ENCODE peak calls at places on chromosomes 1 and 21, in five cellular contexts. U is GM12878, A is HEK293T, E is HepG2, K is H1. Q is an unnamed sample.

GRCh38 chr1:201468844-201469644 is at the start of gene PHLDA3:
- DNase-seq in U (no peak), A (peak), E (peak), K (peak), Q (no peak)

GRCh38 chr1:207833381-207833780 is 77.5 kb downstream of the CD34 start:
- DNase-seq in U (no peak), A (no peak), E (no peak), K (no peak), Q (no peak)

GRCh38 chr1:166902279-166902678 is 26.2 kb upstream of the TADA1 start:
- DNase-seq in U (no peak), A (no peak), E (no peak), K (no peak), Q (no peak)

GRCh38 chr1:145786271-145786670 is 37.6 kb downstream of the RNF115 start:
- DNase-seq in U (no peak), A (no peak), E (no peak), K (no peak), Q (no peak)

GRCh38 chr1:14261395-14261794 is 337.1 kb upstream of the KAZN start:
- DNase-seq in U (no peak), A (no peak), E (no peak), K (no peak), Q (no peak)

GRCh38 chr1:209650454-209650853 is 1.8 kb downstream of the LAMB3 start:
- DNase-seq in U (no peak), A (no peak), E (no peak), K (no peak), Q (no peak)

GRCh38 chr1:227961651-227962050 is 13.9 kb upstream of the WNT9A start:
- DNase-seq in U (no peak), A (no peak), E (no peak), K (no peak), Q (no peak)

GRCh38 chr1:37825508-37825907 is 17.5 kb upstream of the YRDC start:
- DNase-seq in U (no peak), A (no peak), E (no peak), K (no peak), Q (no peak)

GRCh38 chr1:209431813-209432442 is 151.6 kb upstream of the CAMK1G start:
- DNase-seq in U (no peak), A (no peak), E (no peak), K (no peak), Q (no peak)

GRCh38 chr1:147388969-147389368 is 146.5 kb downstream of the CHD1L start:
- DNase-seq in U (no peak), A (no peak), E (no peak), K (no peak), Q (no peak)

GRCh38 chr1:32709075-32709474 is 6.5 kb upstream of the SYNC start:
- DNase-seq in U (no peak), A (no peak), E (no peak), K (no peak), Q (no peak)

GRCh38 chr1:29282924-29283803 is 46.8 kb downstream of the PTPRU start:
- DNase-seq in U (no peak), A (peak), E (peak), K (peak), Q (peak)

GRCh38 chr1:113998361-113998760 is 19.1 kb downstream of the OLFML3 start:
- DNase-seq in U (no peak), A (no peak), E (no peak), K (no peak), Q (no peak)

GRCh38 chr21:39979321-39979720 is 112.1 kb downstream of the PCP4 start:
- DNase-seq in U (no peak), A (no peak), E (no peak), K (no peak), Q (no peak)

GRCh38 chr1:167601442-167602380 is 28.3 kb upstream of the RCSD1 start:
- DNase-seq in U (no peak), A (no peak), E (no peak), K (no peak), Q (no peak)

GRCh38 chr21:42486551-42486950 is 9.5 kb downstream of the RSPH1 start:
- DNase-seq in U (no peak), A (no peak), E (no peak), K (no peak), Q (no peak)

GRCh38 chr1:160954158-160955104 is at the start of gene ITLN2:
- DNase-seq in U (peak), A (peak), E (peak), K (no peak), Q (peak)

GRCh38 chr1:150484861-150485260 is 2.4 kb upstream of the TARS2 start:
- DNase-seq in U (no peak), A (no peak), E (peak), K (no peak), Q (no peak)

GRCh38 chr1:115746021-115746690 is 22.4 kb downstream of the CASQ2 start:
- DNase-seq in U (no peak), A (no peak), E (no peak), K (no peak), Q (no peak)

GRCh38 chr1:94253456-94254042 is 16.2 kb upstream of the ARHGAP29 start:
- DNase-seq in U (no peak), A (no peak), E (no peak), K (no peak), Q (no peak)

GRCh38 chr21:42731264-42732032 is 78.0 kb downstream of the PDE9A start:
- DNase-seq in U (no peak), A (no peak), E (no peak), K (no peak), Q (no peak)

GRCh38 chr1:107724648-107725047 is 240.3 kb downstream of the VAV3 start:
- DNase-seq in U (no peak), A (no peak), E (no peak), K (no peak), Q (no peak)

GRCh38 chr1:224529844-224530243 is 86.3 kb upstream of the CNIH3 start:
- DNase-seq in U (no peak), A (no peak), E (no peak), K (no peak), Q (no peak)

GRCh38 chr1:39214021-39214713 is 9.7 kb downstream of the MACF1 start:
- DNase-seq in U (no peak), A (no peak), E (peak), K (no peak), Q (no peak)

GRCh38 chr1:150532860-150533259 is 16.3 kb upstream of the ADAMTSL4 start:
- DNase-seq in U (no peak), A (no peak), E (no peak), K (no peak), Q (no peak)

GRCh38 chr1:91744973-91745648 is 140.8 kb downstream of the TGFBR3 start:
- DNase-seq in U (no peak), A (no peak), E (peak), K (no peak), Q (no peak)

GRCh38 chr21:16502273-16502672 is 772.5 kb downstream of the USP25 start:
- DNase-seq in U (no peak), A (no peak), E (no peak), K (no peak), Q (no peak)

GRCh38 chr1:113153116-113153803 is 80.3 kb downstream of the LRIG2 start:
- DNase-seq in U (no peak), A (no peak), E (peak), K (no peak), Q (no peak)

GRCh38 chr1:53076721-53077598 is 14.9 kb downstream of the PODN start:
- DNase-seq in U (no peak), A (no peak), E (no peak), K (no peak), Q (no peak)

GRCh38 chr1:220928725-220929297 is 49.6 kb downstream of the HLX start:
- DNase-seq in U (no peak), A (no peak), E (no peak), K (no peak), Q (no peak)

GRCh38 chr1:88683516-88683847 is 591 bp upstream of the PKN2 start:
- DNase-seq in U (no peak), A (peak), E (no peak), K (no peak), Q (no peak)

DNA sequence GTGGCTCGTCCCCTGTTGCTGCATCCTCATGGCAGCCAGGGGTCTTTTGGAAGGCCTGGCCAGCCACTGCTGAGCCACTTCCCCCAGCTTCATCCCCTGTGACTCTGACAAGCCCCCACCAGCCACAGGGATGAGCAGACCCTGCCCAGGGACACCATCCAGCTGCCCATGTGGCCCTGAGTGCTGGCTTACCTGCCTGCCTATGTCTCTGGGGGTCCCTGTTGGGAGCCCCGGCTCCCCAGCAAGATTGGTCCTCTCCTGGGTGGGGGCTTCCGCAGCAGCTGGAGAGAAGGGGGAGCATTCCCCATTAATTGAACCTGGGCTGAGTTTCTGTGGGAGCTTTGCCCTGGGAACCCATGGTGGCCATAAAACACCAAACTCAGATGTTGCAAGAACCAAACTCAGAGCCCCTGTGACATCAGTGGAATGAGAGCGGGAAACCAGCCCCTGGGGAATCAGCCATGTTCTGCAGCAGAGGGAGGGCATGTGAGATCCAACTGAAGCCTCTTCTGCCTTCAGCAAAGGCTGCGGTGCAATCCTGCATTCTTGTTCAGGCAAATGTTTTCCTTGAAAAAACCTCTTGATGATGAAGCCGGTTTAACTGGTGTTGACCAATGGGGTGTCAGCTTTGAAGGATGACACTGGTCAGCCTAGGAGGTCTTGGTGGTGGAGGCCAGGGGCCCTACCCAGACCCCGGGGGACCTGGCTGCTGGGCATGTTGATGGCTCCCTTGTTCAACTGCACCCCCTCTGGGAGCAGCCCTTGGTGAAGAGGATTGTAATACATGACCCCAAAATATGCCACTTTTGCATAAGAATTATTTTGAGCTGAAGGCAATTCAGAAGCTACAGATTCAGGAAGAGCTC is 28.3 kb upstream of the COL18A1 start:
- DNase-seq in U (no peak), A (no peak), E (no peak), K (no peak), Q (no peak)
- TF ChIP-seq SUZ12 in U (no peak), A (no peak), E (no peak), K (no peak), Q (no peak)

DNA sequence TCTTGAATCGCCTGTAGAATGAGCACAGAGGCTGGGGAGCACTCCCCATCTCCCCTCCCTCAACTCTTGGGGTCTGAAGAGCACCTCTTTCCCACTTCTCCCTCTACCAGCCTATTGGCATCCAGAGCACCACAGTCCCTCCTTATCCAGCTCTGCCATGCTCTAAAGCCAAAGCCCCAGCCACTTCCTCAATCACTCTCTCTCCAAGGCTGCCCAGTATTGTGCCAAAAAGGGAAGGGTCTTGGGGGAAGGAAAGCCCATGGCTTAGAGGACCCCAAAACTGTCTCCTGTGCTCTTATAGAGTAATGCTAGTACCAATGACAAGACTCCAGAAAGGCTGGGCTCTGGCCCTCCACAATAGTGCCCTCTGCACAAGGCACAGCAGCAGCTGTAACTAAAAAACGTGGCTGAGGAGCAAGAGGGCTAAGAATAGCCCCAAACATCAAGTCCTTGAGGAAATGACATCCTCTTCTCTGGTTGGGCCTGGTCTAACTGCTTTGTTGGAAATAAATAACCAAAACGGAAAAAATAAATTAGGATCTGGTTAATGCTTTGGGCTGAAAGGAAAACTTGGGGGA is 28.4 kb downstream of the SLC27A3 start:
- DNase-seq in U (no peak), A (no peak), E (no peak), K (no peak), Q (no peak)
- TF ChIP-seq SUZ12 in U (no peak), A (no peak), E (no peak), K (no peak), Q (no peak)

GRCh38 chr1:6208723-6209660 is 3.1 kb downstream of the RNF207 start:
- DNase-seq in U (no peak), A (no peak), E (no peak), K (no peak), Q (no peak)
- TF ChIP-seq SUZ12 in U (no peak), A (no peak), E (no peak), K (peak), Q (no peak)

DNA sequence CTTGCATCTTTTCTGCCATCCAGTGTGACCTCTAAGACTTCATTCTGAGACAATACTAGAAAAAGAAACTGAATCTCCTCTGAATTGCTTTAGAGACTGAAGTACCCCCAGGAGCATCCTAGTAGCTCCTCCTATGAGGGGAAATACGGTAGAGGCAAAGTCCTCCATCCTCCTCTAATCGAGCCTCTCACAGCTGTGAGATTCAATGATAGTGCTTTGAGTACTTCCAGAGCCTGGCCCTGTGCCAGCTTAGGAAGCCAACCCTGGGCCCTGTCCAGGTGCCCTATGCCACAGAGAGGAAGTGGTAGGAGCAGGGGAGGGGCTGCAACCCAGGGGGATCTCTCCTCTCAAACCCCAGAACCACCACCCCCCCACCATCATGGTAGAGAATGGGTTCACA is 10.7 kb downstream of the RORC start:
- DNase-seq in U (no peak), A (no peak), E (no peak), K (no peak), Q (no peak)
- TF ChIP-seq SUZ12 in U (no peak), A (no peak), E (no peak), K (no peak), Q (no peak)

GRCh38 chr21:25370311-25370744 is 237.0 kb downstream of the MRPL39 start:
- DNase-seq in U (no peak), A (no peak), E (no peak), K (no peak), Q (no peak)
- TF ChIP-seq SUZ12 in U (no peak), A (no peak), E (no peak), K (no peak), Q (no peak)

DNA sequence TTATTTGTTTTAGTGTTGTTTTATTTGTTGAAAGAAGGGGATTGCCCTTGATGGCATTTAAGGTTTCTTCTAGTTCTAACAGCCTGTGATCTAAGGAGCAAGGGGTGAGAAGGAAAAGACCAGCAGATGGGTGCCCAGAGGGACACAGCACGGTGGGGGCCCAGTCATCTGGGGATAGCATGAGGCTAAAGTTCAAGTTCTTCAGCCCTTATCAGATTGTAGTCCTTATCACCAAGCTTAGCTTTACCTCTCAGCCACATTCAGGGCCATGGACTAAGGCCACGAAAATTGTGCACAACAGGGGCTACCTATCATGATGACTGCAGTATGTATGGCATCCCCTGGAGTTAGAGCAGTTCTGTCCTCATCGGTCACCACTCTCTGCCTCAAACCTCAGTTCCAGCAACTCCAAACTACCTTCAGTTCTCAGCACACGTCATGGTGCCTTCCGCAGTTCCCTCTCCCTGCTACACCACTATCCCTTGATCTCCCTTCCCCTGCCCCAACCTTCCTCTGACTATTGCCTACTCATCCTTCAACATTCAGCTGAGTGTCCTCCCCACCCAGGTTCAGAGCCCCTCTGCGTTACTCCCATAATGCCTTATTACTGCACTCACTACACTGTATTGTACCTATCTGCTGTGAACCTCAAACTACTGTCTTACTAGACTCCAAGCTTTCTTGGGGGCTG is 36.5 kb downstream of the ATF3 start:
- DNase-seq in U (no peak), A (no peak), E (no peak), K (no peak), Q (no peak)
- TF ChIP-seq SUZ12 in U (no peak), A (no peak), E (no peak), K (no peak), Q (no peak)

DNA sequence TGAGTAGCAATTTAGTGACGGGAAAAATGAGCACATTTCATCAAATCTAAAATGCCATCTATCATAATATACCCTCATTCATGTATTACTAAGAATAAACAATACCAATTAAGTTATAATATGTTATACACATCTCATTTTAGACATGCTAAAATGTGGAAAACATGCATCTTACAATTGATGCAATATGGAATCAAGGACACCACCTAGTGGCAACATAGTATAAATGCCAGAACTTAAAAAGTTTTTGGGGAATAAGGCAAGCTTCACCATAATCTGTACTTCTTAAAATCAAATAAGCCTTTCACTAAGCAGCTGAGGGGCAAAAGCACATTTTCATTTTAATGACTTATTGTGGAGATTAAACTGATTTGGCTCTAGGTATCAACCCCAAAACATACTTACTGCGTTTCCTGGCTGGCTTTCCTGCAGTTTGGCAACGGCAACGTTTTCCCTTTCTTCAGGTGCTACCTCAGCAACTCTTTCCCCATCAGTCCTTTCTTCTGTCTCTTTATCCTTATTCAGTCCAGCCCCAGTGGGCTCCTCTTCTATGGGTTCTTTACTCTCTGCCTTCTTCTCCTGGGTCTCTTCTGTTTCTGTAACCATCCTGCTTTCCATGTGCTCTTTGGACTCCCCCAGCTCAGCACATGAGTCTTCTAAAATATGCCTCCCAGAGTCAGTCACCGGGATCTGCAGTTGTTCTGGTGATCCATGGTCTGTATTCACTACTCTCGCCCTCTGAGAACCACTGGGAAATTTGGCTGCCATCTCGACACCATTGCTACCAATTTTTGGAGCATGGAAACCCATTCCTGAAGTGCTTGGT is 11.4 kb downstream of the SDE2 start:
- DNase-seq in U (no peak), A (no peak), E (peak), K (no peak), Q (no peak)
- TF ChIP-seq SUZ12 in U (no peak), A (no peak), E (no peak), K (no peak), Q (no peak)